ENCODE peak calls at places on chromosomes 16 and 17, in nine cellular contexts. Q, W, L, K, Z, U, D, M and G are unnamed samples.

GRCh38 chr16:57591086-57591869 is 37.2 kb upstream of the ADGRG1 start:
- DNase-seq in L (peak), Q (peak), M (peak), K (peak), D (peak), U (peak), Z (peak), W (no peak), G (peak)

GRCh38 chr17:4559139-4559791 is 1.1 kb downstream of the GGT6 start:
- DNase-seq in Q (no peak), U (no peak), L (no peak), W (no peak), D (no peak), K (no peak), Z (no peak), M (peak), G (no peak)

GRCh38 chr16:73781297-73781696 is 515.3 kb upstream of the PSMD7 start:
- DNase-seq in Z (no peak), K (no peak), M (no peak), W (no peak), Q (no peak), L (no peak), D (no peak), U (no peak), G (no peak)

GRCh38 chr16:3021449-3022207 is 1.5 kb downstream of the TNFRSF12A start:
- DNase-seq in L (peak), Z (peak), M (peak), Q (peak), K (peak), U (peak), W (no peak), D (peak), G (peak)

GRCh38 chr17:7132511-7133094 is 18.0 kb upstream of the ASGR2 start:
- DNase-seq in Q (no peak), K (no peak), M (no peak), Z (no peak), D (peak), L (no peak), W (no peak), U (no peak), G (peak)

GRCh38 chr16:65214196-65214595 is 92.3 kb upstream of the CDH11 start:
- DNase-seq in Q (no peak), K (no peak), M (no peak), W (no peak), Z (no peak), U (peak), L (no peak), D (peak), G (peak)

GRCh38 chr17:76597156-76598003 is 11.7 kb upstream of the ST6GALNAC2 start:
- DNase-seq in Z (no peak), Q (no peak), U (no peak), W (no peak), D (no peak), L (peak), K (peak), M (no peak), G (no peak)

GRCh38 chr16:30028438-30029093 is 2.5 kb downstream of the TLCD3B start:
- DNase-seq in Q (no peak), U (no peak), M (no peak), D (no peak), L (no peak), Z (no peak), W (no peak), K (no peak), G (no peak)

GRCh38 chr16:4800290-4801041 is 2.0 kb downstream of the ROGDI start:
- DNase-seq in D (no peak), Q (no peak), M (peak), K (peak), L (peak), U (no peak), Z (no peak), W (no peak), G (no peak)

GRCh38 chr17:73697872-73698271 is 53.6 kb upstream of the SDK2 start:
- DNase-seq in Q (no peak), K (no peak), L (peak), U (no peak), W (no peak), D (no peak), M (no peak), Z (no peak), G (no peak)

GRCh38 chr17:74759243-74759801 is 10.9 kb downstream of the NHERF1 start:
- DNase-seq in W (no peak), Q (no peak), K (no peak), U (no peak), Z (peak), D (no peak), L (no peak), M (no peak), G (no peak)

GRCh38 chr16:66898207-66898606 is 17.9 kb downstream of the PDP2 start:
- DNase-seq in K (no peak), Q (peak), U (peak), Z (no peak), D (no peak), L (peak), M (no peak), W (no peak), G (no peak)

GRCh38 chr16:80569440-80570105 is 28.8 kb downstream of the DYNLRB2 start:
- DNase-seq in Z (no peak), L (no peak), K (peak), Q (peak), W (no peak), M (no peak), U (peak), D (peak), G (peak)

GRCh38 chr17:72940511-72940910 is 152.0 kb downstream of the SLC39A11 start:
- DNase-seq in L (no peak), K (no peak), W (no peak), D (no peak), M (no peak), U (no peak), Z (no peak), Q (no peak), G (no peak)

GRCh38 chr17:2485543-2485942 is 26.1 kb downstream of the METTL16 start:
- DNase-seq in M (no peak), U (peak), Z (no peak), W (no peak), K (peak), Q (no peak), D (peak), L (no peak), G (peak)

GRCh38 chr16:79864781-79865391 is 264.3 kb upstream of the MAF start:
- DNase-seq in U (no peak), Q (no peak), Z (no peak), D (no peak), M (no peak), W (no peak), K (no peak), L (no peak), G (no peak)

GRCh38 chr16:83215417-83216001 is 588.7 kb downstream of the CDH13 start:
- DNase-seq in Q (peak), Z (peak), D (peak), K (peak), M (peak), U (peak), L (no peak), W (no peak), G (peak)

GRCh38 chr17:45813051-45813731 is 29.1 kb downstream of the CRHR1 start:
- DNase-seq in Q (no peak), D (no peak), Z (peak), W (no peak), K (no peak), U (no peak), L (no peak), M (no peak), G (peak)

GRCh38 chr17:9371019-9371418 is 204.6 kb downstream of the STX8 start:
- DNase-seq in W (no peak), M (no peak), L (no peak), K (peak), Q (peak), Z (no peak), D (peak), U (peak), G (peak)

GRCh38 chr16:84220851-84221250 is 19.0 kb downstream of the KCNG4 start:
- DNase-seq in Q (peak), M (no peak), K (no peak), L (no peak), U (no peak), D (peak), W (no peak), Z (no peak), G (peak)

GRCh38 chr17:81419886-81420768 is 24.9 kb downstream of the BAHCC1 start:
- DNase-seq in Q (no peak), L (no peak), M (peak), Z (no peak), K (no peak), W (no peak), D (no peak), U (no peak), G (no peak)
- H3K4me3 ChIP-seq in Q (no peak), L (no peak), M (peak), Z (peak), K (no peak), W (peak), D (peak), U (peak), G (peak)

GRCh38 chr16:631808-632358 is 1.1 kb downstream of the WFIKKN1 start:
- DNase-seq in Z (no peak), U (no peak), Q (no peak), D (no peak), K (no peak), W (no peak), L (no peak), M (no peak), G (no peak)

GRCh38 chr16:630024-630814 is 566 bp upstream of the WFIKKN1 start:
- DNase-seq in K (no peak), L (no peak), Z (no peak), D (no peak), U (no peak), Q (no peak), W (no peak), M (no peak), G (no peak)

GRCh38 chr16:632486-633335 is 1.9 kb downstream of the WFIKKN1 start:
- DNase-seq in Z (no peak), D (no peak), L (peak), M (no peak), Q (no peak), K (no peak), W (no peak), U (no peak), G (no peak)

GRCh38 chr16:629289-630023 is 1.3 kb upstream of the WFIKKN1 start:
- DNase-seq in Z (peak), U (no peak), K (no peak), L (peak), M (no peak), W (no peak), Q (no peak), D (no peak), G (no peak)

DNA sequence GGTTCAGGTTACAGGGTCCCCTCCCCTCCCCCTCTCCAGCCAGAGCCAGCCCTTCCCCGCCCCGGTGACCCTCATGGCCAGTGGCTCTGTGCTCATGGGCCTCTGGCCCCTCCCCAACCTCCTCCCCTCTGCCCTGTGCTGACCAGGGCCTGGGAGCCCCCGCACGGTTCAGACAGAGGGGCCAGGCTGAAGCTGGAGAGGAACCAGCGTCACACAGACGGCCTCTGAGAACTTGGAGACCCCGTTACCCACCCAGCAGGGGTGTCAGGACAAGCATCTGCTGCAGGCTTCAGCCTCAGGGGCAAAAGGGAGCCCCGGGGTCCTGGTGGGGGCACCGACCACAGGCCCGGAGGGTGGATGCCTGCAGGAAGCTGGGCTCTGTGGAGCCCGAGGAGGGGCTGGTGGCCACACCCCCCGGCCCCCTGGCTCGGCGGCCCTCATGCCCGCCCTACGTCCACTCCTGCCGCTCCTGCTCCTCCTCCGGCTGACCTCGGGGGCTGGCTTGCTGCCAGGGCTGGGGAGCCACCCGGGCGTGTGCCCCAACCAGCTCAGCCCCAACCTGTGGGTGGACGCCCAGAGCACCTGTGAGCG is at the start of gene WFIKKN1:
- DNase-seq in U (no peak), K (no peak), Z (peak), M (peak), D (no peak), W (no peak), L (peak), Q (no peak), G (no peak)
- H3K4me3 ChIP-seq in U (no peak), K (no peak), Z (no peak), M (no peak), D (no peak), W (no peak), L (no peak), Q (no peak), G (no peak)

GRCh38 chr17:68197997-68198930 is 49.6 kb upstream of the AMZ2 start:
- DNase-seq in L (no peak), W (no peak), D (no peak), Z (peak), U (no peak), K (no peak), Q (no peak), M (peak), G (no peak)
- H3K4me3 ChIP-seq in L (no peak), W (peak), D (no peak), Z (no peak), U (no peak), K (no peak), Q (no peak), M (peak), G (no peak)

GRCh38 chr16:19168173-19169080 is at the start of gene SYT17:
- DNase-seq in Z (peak), M (peak), Q (no peak), W (no peak), D (no peak), K (no peak), U (no peak), L (peak), G (no peak)
- H3K4me3 ChIP-seq in Z (peak), M (peak), Q (peak), W (peak), D (peak), K (peak), U (peak), L (peak), G (peak)

DNA sequence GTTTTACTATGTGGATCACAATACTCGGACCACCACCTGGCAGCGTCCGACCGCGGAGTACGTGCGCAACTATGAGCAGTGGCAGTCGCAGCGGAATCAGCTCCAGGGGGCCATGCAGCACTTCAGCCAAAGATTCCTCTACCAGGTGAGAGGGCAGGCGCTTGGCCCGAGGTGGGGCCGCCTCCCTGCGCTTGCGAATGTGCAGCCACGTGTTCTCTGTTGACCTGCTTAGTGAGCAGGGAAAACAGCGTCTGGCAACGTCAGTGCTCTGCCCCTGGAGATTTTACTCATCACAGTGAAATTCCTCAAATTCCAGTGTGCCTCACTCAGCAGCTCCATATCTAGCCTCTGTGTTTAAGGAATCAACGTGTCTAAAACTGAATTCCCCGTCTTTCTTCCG is 33.4 kb upstream of the CLEC18A start:
- DNase-seq in K (peak), D (peak), W (no peak), Z (no peak), Q (peak), L (no peak), M (no peak), U (peak), G (peak)
- H3K4me3 ChIP-seq in K (peak), D (peak), W (no peak), Z (no peak), Q (peak), L (no peak), M (no peak), U (peak), G (peak)

DNA sequence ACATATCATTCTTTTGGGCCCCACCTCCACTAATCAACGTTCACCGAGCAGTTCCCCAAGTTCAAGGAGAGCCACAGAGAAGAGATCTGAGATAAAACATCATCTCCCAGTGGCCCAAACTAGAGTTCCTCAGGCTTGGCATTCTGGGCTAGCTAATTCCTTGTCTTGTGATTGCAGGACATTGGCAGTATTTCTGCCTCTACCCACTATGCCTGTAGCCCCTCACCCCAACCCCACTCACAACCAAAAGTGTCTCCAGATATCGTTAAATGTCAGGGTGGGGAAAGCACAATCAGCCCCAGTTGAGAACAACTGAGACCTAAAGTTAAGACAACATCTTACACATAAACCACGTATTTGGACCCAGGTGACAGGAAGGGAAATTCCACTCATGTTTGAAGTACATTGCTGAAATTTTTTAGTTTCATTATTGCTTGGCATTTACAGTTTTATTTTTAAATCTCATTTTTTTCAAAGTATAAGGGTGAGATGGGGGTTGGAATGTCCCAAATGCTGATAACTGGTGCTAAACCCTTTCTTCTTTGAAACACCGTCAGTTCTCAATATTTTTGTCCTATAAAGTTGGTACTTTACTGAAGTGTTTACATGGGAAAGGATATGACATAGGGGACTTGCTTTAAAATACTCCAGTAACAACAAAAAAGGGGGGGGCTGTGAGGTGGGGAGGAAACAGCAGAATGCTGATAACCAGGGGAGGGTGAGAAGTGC is 13.6 kb downstream of the ZC3H7A start:
- DNase-seq in L (no peak), D (peak), Q (peak), K (peak), U (no peak), Z (no peak), M (no peak), W (no peak), G (peak)
- H3K4me3 ChIP-seq in L (no peak), D (peak), Q (peak), K (peak), U (no peak), Z (peak), M (peak), W (no peak), G (peak)